ENCODE peak calls at places on chromosomes 16 and 17, in nine cellular contexts. N is ureter; O is smooth muscle cell of the brain vasculature; T is neural crest cell; G is fibroblast of mammary gland; V is adrenal gland; M is left ventricle myocardium inferior; R is stimulated activated CD8-positive, alpha-beta memory T cell treated with anti-CD3 and anti-CD28 coated beads, Interleukin-2, amount 100 ng/mL, for 48 hours; S is activated naive CD8-positive, alpha-beta T cell treated with anti-CD3 and anti-CD28 coated beads, Interleukin-2, amount 50 U/mL, for 24 hours. B is an unnamed sample.
A peak's percentile ranks its signal among the peaks of the same experiment; 100 is the strongest.

GRCh38 chr17:42284566-42284965 is 3.7 kb upstream of the STAT5A start:
- DNase-seq in V (peak; percentile 47), R (no peak), M (no peak), T (no peak), S (no peak), G (no peak), N (peak; percentile 29), O (no peak), B (no peak)

GRCh38 chr16:72043058-72043457 is 11.2 kb upstream of the HP start:
- DNase-seq in M (no peak), O (no peak), T (no peak), G (no peak), R (no peak), S (no peak), V (no peak), N (no peak), B (no peak)

GRCh38 chr17:1649844-1650409 is at the start of gene RILP:
- DNase-seq in O (no peak), V (peak; percentile 95), S (no peak), T (no peak), M (peak; percentile 87), R (no peak), N (peak; percentile 91), G (peak; percentile 62), B (no peak)

GRCh38 chr16:2040450-2041105 is 7.1 kb downstream of the NTHL1 start:
- DNase-seq in M (no peak), V (peak; percentile 70), N (no peak), O (no peak), R (no peak), T (no peak), G (no peak), S (no peak), B (no peak)

GRCh38 chr17:8894673-8895578 is 27.5 kb upstream of the PIK3R6 start:
- DNase-seq in M (peak; percentile 53), G (peak; percentile 77), S (peak; percentile 54), O (peak; percentile 44), V (peak; percentile 85), T (peak; percentile 59), N (no peak), R (no peak), B (peak; percentile 77)

GRCh38 chr17:55416470-55417052 is 5.1 kb downstream of the MMD start:
- DNase-seq in V (no peak), G (peak; percentile 82), R (no peak), T (no peak), O (no peak), N (no peak), M (no peak), S (no peak), B (no peak)

GRCh38 chr16:11139624-11140375 is 116.2 kb downstream of the SOCS1 start:
- DNase-seq in R (peak; percentile 50), M (no peak), V (no peak), T (no peak), N (no peak), O (no peak), G (no peak), S (peak; percentile 61), B (peak; percentile 78)

GRCh38 chr16:20911361-20911760 is 10.8 kb downstream of the LYRM1 start:
- DNase-seq in O (no peak), G (peak; percentile 87), N (no peak), S (no peak), M (no peak), R (no peak), V (peak; percentile 66), T (no peak), B (peak; percentile 20)

GRCh38 chr17:1942066-1942365 is 83.1 kb downstream of the RTN4RL1 start:
- DNase-seq in R (no peak), V (no peak), T (no peak), M (no peak), N (no peak), G (no peak), S (no peak), O (no peak), B (no peak)

GRCh38 chr17:14622622-14623101 is 321.8 kb downstream of the HS3ST3B1 start:
- DNase-seq in R (no peak), M (no peak), V (no peak), G (no peak), O (no peak), T (no peak), S (no peak), N (peak; percentile 43), B (no peak)

GRCh38 chr17:19249681-19250080 is 12.5 kb downstream of the EPN2 start:
- DNase-seq in N (no peak), M (no peak), T (no peak), G (peak; percentile 82), O (no peak), R (no peak), S (no peak), V (no peak), B (no peak)

GRCh38 chr17:43030137-43030767 is 5.2 kb downstream of the RND2 start:
- DNase-seq in T (no peak), M (no peak), O (no peak), G (no peak), S (no peak), R (no peak), V (no peak), N (no peak), B (no peak)

GRCh38 chr16:31507617-31507928 is 618 bp downstream of the RUSF1 start:
- DNase-seq in R (no peak), N (no peak), O (no peak), M (no peak), G (no peak), S (no peak), V (no peak), T (no peak), B (no peak)

GRCh38 chr16:46629331-46629843 is 8.2 kb upstream of the SHCBP1 start:
- DNase-seq in G (peak; percentile 77), N (no peak), M (no peak), S (no peak), T (no peak), O (no peak), V (no peak), R (no peak), B (no peak)

GRCh38 chr17:82023447-82024241 is 539 bp downstream of the LRRC45 start:
- DNase-seq in N (no peak), T (no peak), G (no peak), S (peak; percentile 28), O (no peak), M (no peak), R (no peak), V (no peak), B (peak; percentile 48)

GRCh38 chr16:57413733-57414132 is 9.2 kb downstream of the CCL17 start:
- DNase-seq in G (no peak), R (no peak), O (no peak), T (no peak), V (no peak), S (no peak), N (no peak), M (no peak), B (no peak)

GRCh38 chr17:59331929-59332889 is 754 bp downstream of the YPEL2 start:
- DNase-seq in V (peak; percentile 61), N (peak; percentile 55), S (peak; percentile 50), O (no peak), G (no peak), M (peak; percentile 73), R (peak; percentile 10), T (no peak), B (peak; percentile 47)

GRCh38 chr17:7854078-7854777 is 638 bp upstream of the TMEM88 start:
- DNase-seq in V (peak; percentile 59), R (no peak), O (no peak), S (no peak), G (no peak), N (peak; percentile 51), M (no peak), T (no peak), B (no peak)

GRCh38 chr17:42187833-42188232 is 2.6 kb upstream of the HCRT start:
- DNase-seq in O (no peak), T (no peak), N (no peak), S (no peak), G (no peak), V (no peak), M (no peak), R (no peak), B (no peak)

GRCh38 chr16:50509521-50510341 is 38.5 kb upstream of the NKD1 start:
- DNase-seq in N (no peak), O (no peak), S (peak; percentile 52), G (peak; percentile 13), T (peak; percentile 63), V (peak; percentile 59), M (no peak), R (peak; percentile 24), B (peak; percentile 69)

GRCh38 chr16:84970447-84971127 is 40.7 kb downstream of the ZDHHC7 start:
- DNase-seq in M (peak; percentile 78), T (peak; percentile 79), O (no peak), N (peak; percentile 81), G (peak; percentile 65), R (peak; percentile 61), V (peak; percentile 91), S (peak; percentile 82), B (peak; percentile 85)

B was measured in activated CD8-positive, alpha-beta T cell treated with anti-CD3 and anti-CD28 coated beads for 36 hours.